ENCODE peak calls at places on chromosome 3, in seven cellular contexts. I is endothelial cell; W is CD4-positive, alpha-beta T cell; N is mucosa of descending colon; V is AG04450; E is tibial nerve; G is H9. U is an unnamed sample.

GRCh38 chr3:10955694-10956453 is 36.7 kb upstream of the SLC6A1 start:
- DNase-seq in N (no peak), V (no peak), I (no peak), E (peak), W (no peak), G (no peak), U (no peak)

GRCh38 chr3:5071061-5071460 is 51.0 kb upstream of the ARL8B start:
- DNase-seq in W (no peak), I (no peak), E (no peak), V (no peak), G (no peak), N (no peak), U (no peak)

GRCh38 chr3:62824965-62825592 is 50.1 kb downstream of the CADPS start:
- DNase-seq in E (no peak), I (no peak), V (no peak), G (no peak), W (no peak), N (no peak), U (no peak)

GRCh38 chr3:64049136-64049535 is 25.8 kb upstream of the PSMD6 start:
- DNase-seq in E (no peak), G (no peak), V (no peak), N (no peak), W (no peak), I (no peak), U (no peak)

GRCh38 chr3:42190701-42191442 is 75.1 kb downstream of the CCK start:
- DNase-seq in V (no peak), E (peak), I (peak), N (no peak), G (peak), W (peak), U (peak)

GRCh38 chr3:145785650-145786049 is 375.3 kb downstream of the PLOD2 start:
- DNase-seq in E (no peak), V (no peak), W (no peak), N (no peak), G (no peak), I (no peak), U (no peak)

GRCh38 chr3:169980055-169980454 is 13.4 kb downstream of the SEC62 start:
- DNase-seq in G (no peak), N (no peak), W (no peak), E (no peak), V (peak), I (no peak), U (no peak)

GRCh38 chr3:50150863-50151686 is 4.0 kb upstream of the SEMA3F start:
- DNase-seq in V (no peak), E (no peak), G (peak), I (no peak), W (no peak), N (no peak), U (no peak)

DNA sequence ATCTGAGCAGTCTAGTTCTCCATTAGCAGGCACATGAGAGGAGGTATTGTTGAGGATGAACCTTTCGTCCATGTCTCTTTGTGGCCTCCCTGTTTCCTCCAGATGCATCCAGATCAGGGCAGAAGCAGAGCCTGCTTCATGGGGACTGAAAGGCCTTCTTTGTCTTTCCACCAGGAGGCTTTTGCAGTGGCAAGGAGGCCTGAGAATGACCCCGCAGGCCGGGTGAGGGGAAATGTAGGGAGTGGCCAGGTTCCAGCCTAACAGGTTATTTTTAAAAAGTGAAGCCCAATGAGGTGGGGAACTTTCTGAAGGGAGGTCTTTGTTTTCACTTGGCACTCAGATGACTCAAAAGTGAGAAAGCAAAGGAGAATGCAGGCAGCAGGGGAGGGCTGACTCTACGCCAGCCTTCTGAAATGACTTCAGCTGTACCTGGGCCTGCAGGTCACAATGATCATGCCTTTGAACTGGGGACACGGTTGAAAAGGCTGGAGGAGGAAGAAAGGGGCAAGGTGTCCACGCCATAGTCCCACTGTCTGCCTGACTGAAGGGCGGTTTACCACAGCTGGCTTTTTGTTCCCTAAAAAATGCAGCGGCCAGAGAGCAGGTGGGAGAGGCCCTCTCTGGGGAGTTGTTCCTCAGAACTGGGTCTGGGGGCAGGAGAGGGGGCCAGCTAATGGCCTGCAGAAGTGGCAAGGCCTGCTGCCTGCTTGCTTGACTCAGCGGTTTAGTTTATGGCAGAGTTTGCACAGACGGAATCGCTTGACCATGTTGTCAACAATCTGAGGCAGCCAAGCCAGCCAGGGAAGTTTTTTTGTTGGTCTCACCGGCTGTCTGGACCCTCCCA is 28.7 kb downstream of the CMTM7 start:
- DNase-seq in E (no peak), V (no peak), W (no peak), N (no peak), G (peak), I (no peak), U (peak)
- TF ChIP-seq CTCF in E (no peak), V (peak), W (no peak), N (no peak), G (no peak), I (no peak), U (no peak)

GRCh38 chr3:123750209-123750608 is 133.9 kb downstream of the MYLK start:
- DNase-seq in W (no peak), V (no peak), N (no peak), E (no peak), G (no peak), I (no peak), U (no peak)

GRCh38 chr3:123741058-123741511 is 143.0 kb downstream of the MYLK start:
- DNase-seq in E (no peak), I (no peak), W (no peak), G (no peak), V (no peak), N (no peak), U (no peak)

GRCh38 chr3:123743121-123743520 is 141.0 kb downstream of the MYLK start:
- DNase-seq in G (no peak), I (no peak), V (no peak), N (no peak), E (no peak), W (no peak), U (no peak)

GRCh38 chr3:123749716-123750115 is 134.4 kb downstream of the MYLK start:
- DNase-seq in E (no peak), G (no peak), V (peak), N (no peak), I (no peak), W (no peak), U (no peak)

DNA sequence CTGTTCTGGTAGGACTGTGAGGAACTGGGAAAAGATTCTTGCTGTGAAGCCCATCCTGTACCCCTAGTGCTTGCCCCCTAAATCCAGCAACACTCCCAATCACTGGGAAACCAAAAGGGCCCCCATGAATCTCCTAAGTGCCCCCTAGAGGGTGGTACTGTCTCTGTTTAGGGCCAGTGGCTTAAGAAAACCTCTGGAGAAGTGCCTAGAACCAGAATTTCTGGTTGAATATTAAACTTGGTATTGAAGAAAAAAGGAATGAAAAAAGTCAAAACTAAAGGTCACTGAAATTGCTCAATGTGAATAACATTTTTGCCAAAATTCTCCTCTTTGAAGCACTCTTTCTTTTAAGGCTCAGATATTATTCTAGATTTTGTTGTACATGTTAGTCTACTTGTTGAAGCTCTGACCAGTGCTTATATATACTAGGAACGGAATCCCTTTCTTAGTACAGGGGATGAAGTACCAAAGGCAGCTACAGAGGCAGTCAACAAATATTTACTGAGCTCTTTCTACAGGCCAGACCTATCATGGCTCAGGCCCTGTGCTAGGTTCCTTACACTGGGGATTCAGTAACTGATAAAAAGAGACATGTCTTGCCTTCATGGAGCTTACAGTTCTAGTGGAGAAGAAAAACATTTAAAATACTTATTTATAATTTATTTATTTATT is 138.8 kb downstream of the MYLK start:
- DNase-seq in E (no peak), W (no peak), N (no peak), V (no peak), G (no peak), I (no peak), U (peak)
- TF ChIP-seq CTCF in E (no peak), W (no peak), N (no peak), V (no peak), G (peak), I (no peak), U (no peak)

DNA sequence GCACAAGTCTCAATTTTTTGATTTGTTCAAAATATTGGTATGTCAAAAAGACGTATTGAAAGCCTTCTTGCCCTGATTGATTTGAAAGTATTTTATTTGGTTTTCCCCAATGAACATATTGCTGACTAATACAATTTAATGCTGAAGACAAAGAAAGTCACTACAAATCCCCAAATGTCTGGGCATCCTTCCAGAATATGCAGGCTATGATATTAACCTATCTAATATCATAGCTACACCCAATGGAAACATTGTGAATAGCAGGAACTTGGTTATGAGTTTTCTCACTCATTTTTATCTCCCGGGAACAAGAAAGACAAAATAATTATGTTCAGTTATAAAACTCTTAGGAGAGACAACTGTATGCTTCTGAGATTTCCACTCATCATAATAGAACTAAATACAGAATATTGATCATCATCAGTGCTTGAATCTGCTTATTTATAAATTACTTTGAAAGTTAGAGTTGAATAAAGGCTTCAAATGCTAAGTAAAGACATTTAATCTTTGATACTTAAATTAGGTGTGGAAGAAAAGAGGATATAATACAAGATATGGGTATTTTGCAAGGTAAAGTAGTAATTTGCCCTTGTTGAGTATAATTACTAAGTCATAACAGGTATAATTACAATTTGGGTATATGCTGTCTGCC is 483.9 kb downstream of the RBMS3 start:
- DNase-seq in W (no peak), E (peak), N (no peak), G (no peak), V (peak), I (no peak), U (peak)
- TF ChIP-seq CTCF in W (no peak), E (peak), N (no peak), G (no peak), V (peak), I (no peak), U (no peak)

DNA sequence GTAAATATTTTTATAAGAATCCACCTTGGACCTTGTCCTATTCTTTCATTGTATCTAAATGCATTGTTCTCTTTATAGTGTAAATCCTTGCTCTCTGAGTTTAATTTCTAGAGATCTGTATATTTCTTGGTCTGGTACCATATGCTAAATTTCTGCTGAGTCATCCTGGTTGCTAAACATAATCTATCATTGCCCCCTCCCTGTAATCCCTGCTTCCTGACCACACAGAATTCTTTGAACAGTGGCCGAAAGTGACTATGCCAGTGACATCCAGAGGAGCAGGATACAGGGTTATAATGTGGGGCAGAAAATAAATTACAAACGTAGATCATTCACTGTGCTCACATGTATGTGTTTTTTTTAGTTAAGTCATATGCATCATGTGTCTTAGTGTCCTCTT is 143.1 kb downstream of the DIPK2A start:
- DNase-seq in N (no peak), I (no peak), G (no peak), W (no peak), E (no peak), V (no peak), U (no peak)
- TF ChIP-seq CTCF in N (no peak), I (no peak), G (no peak), W (no peak), E (no peak), V (no peak), U (no peak)

GRCh38 chr3:197680955-197681521 is 55.7 kb downstream of the RUBCN start:
- DNase-seq in V (no peak), E (no peak), W (no peak), N (no peak), G (no peak), I (no peak), U (no peak)
- TF ChIP-seq CTCF in V (no peak), E (no peak), W (no peak), N (no peak), G (peak), I (no peak), U (no peak)

GRCh38 chr3:147392083-147392916 is 14.0 kb downstream of the ZIC4 start:
- DNase-seq in I (peak), W (no peak), N (no peak), E (no peak), G (peak), V (no peak), U (no peak)
- TF ChIP-seq CTCF in I (no peak), W (no peak), N (no peak), E (no peak), G (peak), V (no peak), U (no peak)